ENCODE peak calls at places on chromosomes 6 and 20, in six cellular contexts. One of them, this sample, is unnamed. For H3K4me1, the result is how much of the 10 kb centered on the place peaks cover.

GRCh38 chr20:57118107-57118769 is 148.2 kb downstream of the BMP7 start:
- ATAC-seq in CD4-positive, CD25-positive, alpha-beta regulatory T cell: no peak
- ATAC-seq in lower lobe of right lung: no peak
- ATAC-seq in GM12878: no peak
- ATAC-seq in DND-41: no peak
- ATAC-seq in CD8-positive, alpha-beta T cell: no peak
- ATAC-seq in this sample: no peak

GRCh38 chr6:101001012-101001411 is 119.9 kb upstream of the ASCC3 start:
- ATAC-seq in CD4-positive, CD25-positive, alpha-beta regulatory T cell: no peak
- ATAC-seq in lower lobe of right lung: no peak
- ATAC-seq in GM12878: no peak
- ATAC-seq in DND-41: no peak
- ATAC-seq in CD8-positive, alpha-beta T cell: no peak
- ATAC-seq in this sample: no peak

GRCh38 chr6:131946404-131946991 is 4.7 kb downstream of the CCN2 start:
- ATAC-seq in CD4-positive, CD25-positive, alpha-beta regulatory T cell: no peak
- ATAC-seq in lower lobe of right lung: no peak
- ATAC-seq in GM12878: no peak
- ATAC-seq in DND-41: no peak
- ATAC-seq in CD8-positive, alpha-beta T cell: no peak
- ATAC-seq in this sample: peak

GRCh38 chr6:47134476-47135189 is 92.5 kb upstream of the ADGRF1 start:
- ATAC-seq in CD4-positive, CD25-positive, alpha-beta regulatory T cell: no peak
- ATAC-seq in lower lobe of right lung: peak
- ATAC-seq in GM12878: no peak
- ATAC-seq in DND-41: no peak
- ATAC-seq in CD8-positive, alpha-beta T cell: no peak
- ATAC-seq in this sample: peak

GRCh38 chr20:63544958-63545516 is 2.5 kb downstream of the SRMS start:
- ATAC-seq in CD4-positive, CD25-positive, alpha-beta regulatory T cell: no peak
- ATAC-seq in lower lobe of right lung: no peak
- ATAC-seq in GM12878: no peak
- ATAC-seq in DND-41: no peak
- ATAC-seq in CD8-positive, alpha-beta T cell: no peak
- ATAC-seq in this sample: no peak

GRCh38 chr6:36033935-36034334 is 6.3 kb downstream of the MAPK14 start:
- ATAC-seq in CD4-positive, CD25-positive, alpha-beta regulatory T cell: no peak
- ATAC-seq in lower lobe of right lung: peak
- ATAC-seq in GM12878: peak
- ATAC-seq in DND-41: no peak
- ATAC-seq in CD8-positive, alpha-beta T cell: peak
- ATAC-seq in this sample: no peak

GRCh38 chr20:6829510-6830116 is 62.1 kb downstream of the BMP2 start:
- ATAC-seq in CD4-positive, CD25-positive, alpha-beta regulatory T cell: no peak
- ATAC-seq in lower lobe of right lung: no peak
- ATAC-seq in GM12878: peak
- ATAC-seq in DND-41: peak
- ATAC-seq in CD8-positive, alpha-beta T cell: no peak
- ATAC-seq in this sample: no peak

GRCh38 chr6:42224222-42225042 is 6.8 kb upstream of the MRPS10 start:
- ATAC-seq in CD4-positive, CD25-positive, alpha-beta regulatory T cell: peak
- ATAC-seq in lower lobe of right lung: no peak
- ATAC-seq in GM12878: peak
- ATAC-seq in DND-41: no peak
- ATAC-seq in CD8-positive, alpha-beta T cell: no peak
- ATAC-seq in this sample: no peak

GRCh38 chr6:13910443-13910842 is 14.3 kb upstream of the RNF182 start:
- ATAC-seq in CD4-positive, CD25-positive, alpha-beta regulatory T cell: no peak
- ATAC-seq in lower lobe of right lung: no peak
- ATAC-seq in GM12878: no peak
- ATAC-seq in DND-41: no peak
- ATAC-seq in CD8-positive, alpha-beta T cell: no peak
- ATAC-seq in this sample: no peak

GRCh38 chr6:22612241-22612640 is 42.9 kb downstream of the HDGFL1 start:
- ATAC-seq in CD4-positive, CD25-positive, alpha-beta regulatory T cell: no peak
- ATAC-seq in lower lobe of right lung: no peak
- ATAC-seq in GM12878: no peak
- ATAC-seq in DND-41: no peak
- ATAC-seq in CD8-positive, alpha-beta T cell: no peak
- ATAC-seq in this sample: no peak

GRCh38 chr20:37988555-37988954 is 44.7 kb downstream of the TTI1 start:
- ATAC-seq in CD4-positive, CD25-positive, alpha-beta regulatory T cell: no peak
- ATAC-seq in lower lobe of right lung: no peak
- ATAC-seq in GM12878: no peak
- ATAC-seq in DND-41: no peak
- ATAC-seq in CD8-positive, alpha-beta T cell: no peak
- ATAC-seq in this sample: no peak

DNA sequence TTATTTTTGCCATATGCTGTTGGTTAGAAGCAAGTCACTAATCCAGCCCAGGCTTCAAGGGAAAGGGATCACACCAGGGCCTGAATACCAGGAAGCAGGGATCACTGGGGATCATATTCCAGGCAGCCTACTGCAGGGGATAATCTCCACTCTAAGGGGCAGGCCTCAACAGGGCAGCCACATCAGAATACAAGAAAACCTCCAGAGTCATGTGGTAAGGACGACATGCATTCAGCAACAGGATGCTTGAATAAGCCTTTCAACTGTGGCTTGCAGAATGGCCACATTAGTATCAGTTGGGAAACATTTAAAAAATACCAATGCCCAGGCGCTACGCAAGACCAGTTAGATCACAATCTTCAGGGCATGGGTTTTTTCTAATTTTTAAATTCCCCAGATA is 109.1 kb downstream of the LY86 start:
- ATAC-seq in CD4-positive, CD25-positive, alpha-beta regulatory T cell: no peak
- ATAC-seq in lower lobe of right lung: no peak
- ATAC-seq in GM12878: no peak
- ATAC-seq in DND-41: peak
- ATAC-seq in CD8-positive, alpha-beta T cell: no peak
- ATAC-seq in this sample: no peak
- H3K4me1 ChIP-seq in CD4-positive, CD25-positive, alpha-beta regulatory T cell: under half
- H3K4me1 ChIP-seq in lower lobe of right lung: half or more
- H3K4me1 ChIP-seq in GM12878: under half
- H3K4me1 ChIP-seq in DND-41: half or more
- H3K4me1 ChIP-seq in CD8-positive, alpha-beta T cell: under half
- H3K4me1 ChIP-seq in this sample: under half

GRCh38 chr6:7250812-7251211 is 62.2 kb downstream of the SSR1 start:
- ATAC-seq in CD4-positive, CD25-positive, alpha-beta regulatory T cell: no peak
- ATAC-seq in lower lobe of right lung: no peak
- ATAC-seq in GM12878: no peak
- ATAC-seq in DND-41: no peak
- ATAC-seq in CD8-positive, alpha-beta T cell: no peak
- ATAC-seq in this sample: no peak
- H3K4me1 ChIP-seq in CD4-positive, CD25-positive, alpha-beta regulatory T cell: under half
- H3K4me1 ChIP-seq in lower lobe of right lung: under half
- H3K4me1 ChIP-seq in GM12878: under half
- H3K4me1 ChIP-seq in DND-41: under half
- H3K4me1 ChIP-seq in CD8-positive, alpha-beta T cell: under half
- H3K4me1 ChIP-seq in this sample: under half

DNA sequence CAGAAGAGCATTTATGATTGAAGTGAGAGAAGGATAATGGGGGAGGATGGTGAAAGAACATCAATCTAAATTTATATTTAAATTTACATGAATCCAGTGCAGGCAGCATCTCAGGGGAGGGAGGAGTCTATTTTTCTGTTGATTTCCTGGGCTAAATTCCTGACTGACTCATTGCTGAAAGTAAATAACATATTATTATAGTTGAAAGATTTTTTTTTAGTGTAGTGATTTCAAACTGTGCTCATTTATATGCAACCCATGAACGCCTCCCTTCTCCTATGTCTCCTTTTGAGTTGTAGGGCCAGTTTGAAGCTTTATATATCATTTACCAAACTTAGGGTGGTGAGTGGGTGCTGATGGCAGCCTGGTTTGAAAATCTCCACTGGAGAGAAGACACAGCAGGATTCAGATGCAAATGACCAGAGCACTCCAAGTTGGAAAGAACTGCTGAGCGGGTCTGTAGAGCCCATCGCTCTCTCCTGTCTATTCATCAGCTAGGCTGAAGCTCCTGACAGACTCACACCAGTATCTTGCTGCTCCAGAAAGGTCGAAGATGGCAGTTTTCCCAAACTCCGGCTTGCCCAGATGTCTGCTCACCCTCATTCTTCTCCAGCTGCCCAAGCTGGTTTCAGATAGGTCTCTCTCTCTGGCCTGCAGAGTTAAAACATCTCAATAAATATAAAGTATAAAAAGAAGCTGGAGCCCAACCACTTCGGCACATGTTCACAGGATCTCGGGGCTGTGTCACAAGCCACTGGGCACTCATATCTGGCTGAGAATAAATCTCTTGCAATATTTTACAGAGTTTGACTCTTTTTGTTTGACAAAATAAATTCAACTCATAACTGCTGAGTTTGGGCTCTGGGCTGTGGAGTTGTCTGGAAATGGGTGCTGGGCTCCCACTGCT is 18.3 kb downstream of the BTN2A1 start:
- ATAC-seq in CD4-positive, CD25-positive, alpha-beta regulatory T cell: no peak
- ATAC-seq in lower lobe of right lung: no peak
- ATAC-seq in GM12878: no peak
- ATAC-seq in DND-41: no peak
- ATAC-seq in CD8-positive, alpha-beta T cell: no peak
- ATAC-seq in this sample: no peak
- H3K4me1 ChIP-seq in CD4-positive, CD25-positive, alpha-beta regulatory T cell: under half
- H3K4me1 ChIP-seq in lower lobe of right lung: under half
- H3K4me1 ChIP-seq in GM12878: under half
- H3K4me1 ChIP-seq in DND-41: under half
- H3K4me1 ChIP-seq in CD8-positive, alpha-beta T cell: under half
- H3K4me1 ChIP-seq in this sample: under half

GRCh38 chr20:58659841-58660240 is 8.8 kb downstream of the STX16 start:
- ATAC-seq in CD4-positive, CD25-positive, alpha-beta regulatory T cell: peak
- ATAC-seq in lower lobe of right lung: no peak
- ATAC-seq in GM12878: peak
- ATAC-seq in DND-41: peak
- ATAC-seq in CD8-positive, alpha-beta T cell: no peak
- ATAC-seq in this sample: no peak
- H3K4me1 ChIP-seq in CD4-positive, CD25-positive, alpha-beta regulatory T cell: half or more
- H3K4me1 ChIP-seq in lower lobe of right lung: half or more
- H3K4me1 ChIP-seq in GM12878: under half
- H3K4me1 ChIP-seq in DND-41: half or more
- H3K4me1 ChIP-seq in CD8-positive, alpha-beta T cell: half or more
- H3K4me1 ChIP-seq in this sample: under half